ENCODE peak calls at places on chromosome 21, in six cellular contexts. L is K562, R is psoas muscle, T is neural progenitor cell, K is aorta, E is right cardiac atrium. S is an unnamed sample.

GRCh38 chr21:31008355-31008754 is 29.9 kb downstream of the KRTAP19-8 start:
- DNase-seq in L (no peak), R (no peak), T (no peak), K (no peak), E (no peak), S (no peak)

GRCh38 chr21:32981096-32981495 is 44.6 kb upstream of the OLIG2 start:
- DNase-seq in L (no peak), R (no peak), T (no peak), K (no peak), E (no peak), S (no peak)

GRCh38 chr21:39251326-39251725 is 62.1 kb downstream of the BRWD1 start:
- DNase-seq in L (no peak), R (no peak), T (no peak), K (no peak), E (no peak), S (no peak)

GRCh38 chr21:28916150-28916893 is 76.4 kb downstream of the LTN1 start:
- DNase-seq in L (no peak), R (no peak), T (no peak), K (no peak), E (no peak), S (no peak)

GRCh38 chr21:33478858-33479678 is 706 bp downstream of the TMEM50B start:
- DNase-seq in L (peak; percentile 68), R (peak; percentile 70), T (peak; percentile 73), K (no peak), E (peak; percentile 25), S (no peak)

GRCh38 chr21:39504230-39504629 is 52.5 kb downstream of the SH3BGR start:
- DNase-seq in L (no peak), R (no peak), T (no peak), K (no peak), E (no peak), S (no peak)

GRCh38 chr21:29025328-29025713 is 853 bp downstream of the USP16 start:
- DNase-seq in L (no peak), R (no peak), T (peak; percentile 4), K (no peak), E (no peak), S (no peak)

GRCh38 chr21:15604424-15604823 is 125.4 kb upstream of the USP25 start:
- DNase-seq in L (no peak), R (no peak), T (no peak), K (no peak), E (no peak), S (peak; percentile 53)

GRCh38 chr21:38613686-38614085 is 115.4 kb upstream of the ERG start:
- DNase-seq in L (no peak), R (no peak), T (no peak), K (no peak), E (no peak), S (no peak)

GRCh38 chr21:46320331-46320801 is 3.3 kb downstream of the C21orf58 start:
- DNase-seq in L (peak; percentile 84), R (no peak), T (no peak), K (no peak), E (no peak), S (no peak)

GRCh38 chr21:33403128-33403785 is at the start of gene IFNGR2:
- DNase-seq in L (peak; percentile 92), R (peak; percentile 65), T (peak; percentile 77), K (peak; percentile 85), E (peak; percentile 50), S (peak; percentile 54)

GRCh38 chr21:29130234-29130993 is at the start of gene MAP3K7CL:
- DNase-seq in L (no peak), R (peak; percentile 87), T (no peak), K (peak; percentile 89), E (peak; percentile 76), S (peak; percentile 88)

GRCh38 chr21:39184050-39184980 is 1.1 kb upstream of the PSMG1 start:
- DNase-seq in L (no peak), R (no peak), T (no peak), K (no peak), E (no peak), S (no peak)

GRCh38 chr21:14078746-14079375 is 131.9 kb downstream of the LIPI start:
- DNase-seq in L (no peak), R (no peak), T (no peak), K (no peak), E (no peak), S (no peak)

GRCh38 chr21:46667735-46668380 is 32.4 kb downstream of the PRMT2 start:
- DNase-seq in L (no peak), R (peak; percentile 39), T (peak; percentile 79), K (peak; percentile 79), E (no peak), S (no peak)

GRCh38 chr21:44349847-44350772 is 3.3 kb upstream of the TRPM2 start:
- DNase-seq in L (no peak), R (no peak), T (no peak), K (peak; percentile 76), E (no peak), S (no peak)
- H3K4me3 ChIP-seq in L (no peak overlapping the region), R (peak overlapping the region; percentile 30), T (no peak overlapping the region), K (no peak overlapping the region), E (no peak overlapping the region), S (no peak overlapping the region)

DNA sequence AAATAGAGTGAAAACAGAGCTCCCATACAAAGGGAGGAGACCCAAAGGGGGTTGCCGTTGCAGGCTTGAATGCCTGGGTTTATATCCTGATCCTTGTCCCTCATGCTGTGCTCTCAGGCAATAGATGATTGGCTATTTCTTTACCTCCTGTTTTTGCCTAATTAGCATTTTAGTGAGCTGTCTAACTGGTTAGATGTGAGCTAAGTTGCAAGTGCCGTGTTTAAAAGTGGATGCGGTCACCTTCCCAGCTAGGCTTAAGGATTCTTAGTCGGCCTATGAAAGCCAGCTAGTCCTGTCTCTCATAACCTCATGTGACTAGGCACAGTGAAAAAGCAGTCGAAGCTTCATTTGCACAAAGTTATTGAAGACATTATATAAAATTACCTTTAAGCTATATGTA is 356.7 kb upstream of the TMPRSS15 start:
- DNase-seq in L (no peak), R (no peak), T (no peak), K (no peak), E (no peak), S (no peak)
- H3K4me3 ChIP-seq in L (peak overlapping the region; percentile 47), R (no peak overlapping the region), T (no peak overlapping the region), K (no peak overlapping the region), E (no peak overlapping the region), S (no peak overlapping the region)

GRCh38 chr21:25427828-25428227 is 179.5 kb downstream of the MRPL39 start:
- DNase-seq in L (no peak), R (no peak), T (no peak), K (no peak), E (no peak), S (no peak)
- H3K4me3 ChIP-seq in L (no peak overlapping the region), R (no peak overlapping the region), T (no peak overlapping the region), K (no peak overlapping the region), E (no peak overlapping the region), S (no peak overlapping the region)

GRCh38 chr21:26846036-26846931 is 1.1 kb upstream of the ADAMTS1 start:
- DNase-seq in L (no peak), R (peak; percentile 91), T (peak; percentile 79), K (peak; percentile 96), E (peak; percentile 95), S (peak; percentile 82)
- H3K4me3 ChIP-seq in L (no peak overlapping the region), R (peak overlapping the region; percentile 90), T (peak overlapping the region; percentile 72), K (peak overlapping the region; percentile 54), E (peak overlapping the region; percentile 77), S (peak overlapping the region; percentile 77)

GRCh38 chr21:44854391-44854663 is 19.2 kb downstream of the PTTG1IP start:
- DNase-seq in L (peak; percentile 40), R (peak; percentile 31), T (no peak), K (no peak), E (no peak), S (no peak)
- H3K4me3 ChIP-seq in L (no peak overlapping the region), R (no peak overlapping the region), T (no peak overlapping the region), K (no peak overlapping the region), E (no peak overlapping the region), S (no peak overlapping the region)

GRCh38 chr21:34526236-34526617 is 14.2 kb upstream of the KCNE1 start:
- DNase-seq in L (no peak), R (no peak), T (no peak), K (no peak), E (no peak), S (no peak)
- H3K4me3 ChIP-seq in L (no peak overlapping the region), R (peak overlapping the region; percentile 55), T (no peak overlapping the region), K (peak overlapping the region; percentile 78), E (peak overlapping the region; percentile 78), S (peak overlapping the region; percentile 45)

GRCh38 chr21:37571442-37571841 is 204.9 kb downstream of the DYRK1A start:
- DNase-seq in L (no peak), R (no peak), T (no peak), K (no peak), E (no peak), S (no peak)

GRCh38 chr21:37566790-37567725 is 200.5 kb downstream of the DYRK1A start:
- DNase-seq in L (no peak), R (peak; percentile 74), T (no peak), K (no peak), E (no peak), S (peak; percentile 28)

GRCh38 chr21:37568916-37569315 is 202.3 kb downstream of the DYRK1A start:
- DNase-seq in L (no peak), R (no peak), T (no peak), K (no peak), E (no peak), S (no peak)

GRCh38 chr21:37565530-37566223 is 199.1 kb downstream of the DYRK1A start:
- DNase-seq in L (no peak), R (no peak), T (no peak), K (no peak), E (no peak), S (peak; percentile 33)

DNA sequence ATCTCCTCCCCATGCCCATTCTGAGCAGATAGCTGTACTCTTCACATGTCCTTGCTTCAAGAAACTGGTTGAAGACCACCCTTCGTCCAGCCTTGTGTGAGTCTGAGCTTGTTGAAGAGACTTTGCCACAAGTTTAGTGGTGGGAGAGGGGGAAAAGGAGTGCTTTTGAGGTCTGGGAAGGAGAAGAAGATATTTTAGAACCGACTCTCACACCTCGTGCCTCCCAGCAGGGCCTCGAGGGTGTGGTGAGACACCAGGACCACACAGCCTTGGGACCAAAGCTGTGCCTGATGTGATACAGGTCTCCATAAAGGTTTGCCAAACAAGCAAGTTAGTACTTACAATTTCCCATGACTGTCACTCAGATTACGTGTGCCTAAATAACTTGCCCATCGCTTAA is 201.8 kb downstream of the DYRK1A start:
- DNase-seq in L (no peak), R (no peak), T (no peak), K (no peak), E (no peak), S (no peak)
- H3K4me3 ChIP-seq in L (no peak overlapping the region), R (no peak overlapping the region), T (no peak overlapping the region), K (no peak overlapping the region), E (no peak overlapping the region), S (no peak overlapping the region)

GRCh38 chr21:36297555-36297937 is 22.5 kb upstream of the MORC3 start:
- DNase-seq in L (no peak), R (peak; percentile 9), T (no peak), K (no peak), E (no peak), S (no peak)

GRCh38 chr21:36297938-36298572 is 21.9 kb upstream of the MORC3 start:
- DNase-seq in L (peak; percentile 44), R (peak; percentile 39), T (no peak), K (peak; percentile 36), E (no peak), S (no peak)
- H3K4me3 ChIP-seq in L (peak overlapping the region; percentile 8), R (no peak overlapping the region), T (no peak overlapping the region), K (no peak overlapping the region), E (no peak overlapping the region), S (no peak overlapping the region)

GRCh38 chr21:37223804-37224345 is 43.3 kb downstream of the VPS26C start:
- DNase-seq in L (no peak), R (no peak), T (no peak), K (no peak), E (no peak), S (no peak)
- H3K4me3 ChIP-seq in L (no peak overlapping the region), R (no peak overlapping the region), T (no peak overlapping the region), K (no peak overlapping the region), E (no peak overlapping the region), S (no peak overlapping the region)

S was measured in SJSA1.